ENCODE peak calls at places on chromosomes 5 and 9, in six cellular contexts. Z, D, U, B, X and P are unnamed samples.

GRCh38 chr9:12875216-12875615 is 100.4 kb downstream of the LURAP1L start:
- DNase-seq in B (no peak), Z (no peak), U (no peak), X (no peak), D (no peak), P (no peak)

GRCh38 chr9:72596451-72597180 is 75.2 kb downstream of the TMC1 start:
- DNase-seq in D (no peak), Z (no peak), X (no peak), U (no peak), B (no peak), P (no peak)

GRCh38 chr5:147479949-147480348 is 29.9 kb downstream of the DPYSL3 start:
- DNase-seq in D (no peak), B (no peak), X (no peak), U (peak; percentile 83), Z (no peak), P (no peak)

GRCh38 chr9:128902351-128903078 is 18.3 kb upstream of the PHYHD1 start:
- DNase-seq in B (peak; percentile 66), D (peak; percentile 72), U (peak; percentile 76), Z (no peak), X (peak; percentile 80), P (no peak)

GRCh38 chr5:174750720-174751119 is 26.3 kb downstream of the MSX2 start:
- DNase-seq in X (no peak), D (no peak), B (no peak), U (no peak), Z (no peak), P (no peak)

GRCh38 chr9:127537014-127537413 is 75.1 kb upstream of the STXBP1 start:
- DNase-seq in Z (no peak), X (no peak), D (no peak), B (no peak), U (no peak), P (no peak)

GRCh38 chr5:148998174-148998797 is 64.6 kb downstream of the SH3TC2 start:
- DNase-seq in Z (no peak), D (no peak), X (no peak), U (peak; percentile 26), B (no peak), P (no peak)

GRCh38 chr5:35319231-35320002 is 89.1 kb upstream of the PRLR start:
- DNase-seq in D (no peak), B (peak; percentile 74), U (no peak), X (no peak), Z (no peak), P (no peak)

GRCh38 chr5:160467555-160468418 is 46.1 kb downstream of the PTTG1 start:
- DNase-seq in B (peak; percentile 83), X (peak; percentile 77), U (no peak), Z (no peak), D (peak; percentile 82), P (peak; percentile 20)

GRCh38 chr5:108212775-108213346 is 169.0 kb downstream of the FBXL17 start:
- DNase-seq in B (peak; percentile 43), U (no peak), X (no peak), D (no peak), Z (no peak), P (no peak)

GRCh38 chr9:89678394-89679005 is 73.7 kb downstream of the GADD45G start:
- DNase-seq in X (no peak), U (peak; percentile 96), D (no peak), Z (no peak), B (no peak), P (no peak)

GRCh38 chr9:115637661-115638060 is 515.9 kb upstream of the PAPPA start:
- DNase-seq in B (no peak), Z (no peak), X (no peak), U (no peak), D (no peak), P (no peak)

GRCh38 chr5:71905804-71906711 is 187.0 kb downstream of the CARTPT start:
- DNase-seq in B (no peak), D (no peak), Z (no peak), X (no peak), U (peak; percentile 93), P (no peak)

GRCh38 chr5:43244823-43245565 is 53.0 kb downstream of the NIM1K start:
- DNase-seq in X (no peak), B (no peak), D (no peak), U (no peak), Z (no peak), P (no peak)

GRCh38 chr9:90805006-90805993 is 3.7 kb downstream of the SYK start:
- DNase-seq in X (no peak), B (no peak), U (peak; percentile 60), D (no peak), Z (no peak), P (no peak)

GRCh38 chr5:65482280-65482726 is 583 bp upstream of the ADAMTS6 start:
- DNase-seq in D (no peak), Z (no peak), U (no peak), B (no peak), X (no peak), P (no peak)

GRCh38 chr5:68440666-68441065 is 225.1 kb downstream of the PIK3R1 start:
- DNase-seq in X (no peak), B (no peak), U (no peak), D (no peak), Z (no peak), P (no peak)

GRCh38 chr5:32282633-32283032 is 30.1 kb downstream of the MTMR12 start:
- DNase-seq in D (no peak), X (no peak), U (no peak), Z (no peak), B (no peak), P (no peak)

GRCh38 chr5:79464695-79465332 is 49.1 kb downstream of the HOMER1 start:
- DNase-seq in U (peak; percentile 3), B (no peak), D (no peak), X (no peak), Z (no peak), P (no peak)

GRCh38 chr5:180399931-180400330 is 46.8 kb upstream of the GFPT2 start:
- DNase-seq in D (no peak), X (no peak), Z (no peak), U (no peak), B (no peak), P (no peak)

GRCh38 chr9:88388886-88389617 is 808 bp downstream of the SPIN1 start:
- DNase-seq in D (no peak), U (peak; percentile 55), X (no peak), B (peak; percentile 69), Z (peak; percentile 40), P (peak; percentile 48)

GRCh38 chr5:142699105-142699720 is 13.3 kb upstream of the FGF1 start:
- DNase-seq in D (peak; percentile 54), X (peak; percentile 70), Z (peak; percentile 68), U (peak; percentile 66), B (peak; percentile 84), P (peak; percentile 96)

GRCh38 chr5:73963021-73963420 is 337.0 kb downstream of the ARHGEF28 start:
- DNase-seq in X (no peak), B (no peak), Z (no peak), D (no peak), U (no peak), P (no peak)

GRCh38 chr5:172118891-172119290 is 69.1 kb downstream of the STK10 start:
- DNase-seq in B (no peak), D (no peak), Z (no peak), X (no peak), U (no peak), P (no peak)

GRCh38 chr9:128149951-128150593 is 819 bp downstream of the LCN2 start:
- DNase-seq in Z (no peak), U (no peak), X (no peak), D (no peak), B (peak; percentile 40), P (no peak)

GRCh38 chr5:126208691-126209090 is 214.5 kb upstream of the GRAMD2B start:
- DNase-seq in U (no peak), D (no peak), X (no peak), B (no peak), Z (no peak), P (no peak)

GRCh38 chr9:17580119-17580518 is 1.3 kb downstream of the SH3GL2 start:
- DNase-seq in U (no peak), Z (no peak), B (no peak), D (no peak), X (no peak), P (no peak)

GRCh38 chr5:139204196-139204595 is 6.0 kb upstream of the SIL1 start:
- DNase-seq in D (no peak), B (no peak), Z (no peak), X (no peak), U (no peak), P (peak; percentile 11)

GRCh38 chr5:77157732-77158532 is 52.5 kb upstream of the PDE8B start:
- DNase-seq in Z (no peak), X (no peak), B (no peak), D (no peak), U (no peak), P (no peak)